ENCODE peak calls at places on chromosomes 4 and X, in five cellular contexts. X, D, H, R and Q are unnamed samples.
A peak's percentile ranks its signal among the peaks of the same experiment; 100 is the strongest.

GRCh38 chr4:6331018-6331417 is 61.4 kb downstream of the WFS1 start:
- DNase-seq in X (peak; percentile 64), D (no peak), H (no peak), R (peak; percentile 66), Q (peak; percentile 12)

GRCh38 chr4:123785515-123785914 is 388.9 kb downstream of the SPRY1 start:
- DNase-seq in X (no peak), D (no peak), H (no peak), R (no peak), Q (no peak)

GRCh38 chrX:149682956-149683947 is 28.6 kb upstream of the MAGEA11 start:
- DNase-seq in X (no peak), D (no peak), H (no peak), R (no peak), Q (no peak)

GRCh38 chr4:24778427-24779225 is 16.7 kb upstream of the SOD3 start:
- DNase-seq in X (no peak), D (no peak), H (no peak), R (no peak), Q (no peak)

GRCh38 chr4:770022-770421 is 55.9 kb downstream of the CPLX1 start:
- DNase-seq in X (no peak), D (no peak), H (no peak), R (no peak), Q (no peak)

GRCh38 chr4:3747582-3747906 is 18.6 kb upstream of the ADRA2C start:
- DNase-seq in X (peak; percentile 38), D (no peak), H (no peak), R (no peak), Q (no peak)

GRCh38 chr4:7510066-7510465 is 75.3 kb upstream of the PSAPL1 start:
- DNase-seq in X (no peak), D (no peak), H (no peak), R (no peak), Q (no peak)

GRCh38 chr4:7960790-7961655 is 21.4 kb upstream of the AFAP1 start:
- DNase-seq in X (no peak), D (peak; percentile 26), H (peak; percentile 56), R (no peak), Q (no peak)

GRCh38 chr4:97759785-97760184 is 383.5 kb downstream of the STPG2 start:
- DNase-seq in X (no peak), D (no peak), H (no peak), R (no peak), Q (no peak)

GRCh38 chr4:148259841-148260240 is 182.4 kb downstream of the NR3C2 start:
- DNase-seq in X (no peak), D (no peak), H (no peak), R (no peak), Q (no peak)

GRCh38 chrX:10722804-10723364 is 102.5 kb upstream of the MID1 start:
- DNase-seq in X (peak; percentile 47), D (peak; percentile 65), H (no peak), R (no peak), Q (no peak)

GRCh38 chr4:115433501-115433900 is 320.1 kb upstream of the NDST4 start:
- DNase-seq in X (no peak), D (no peak), H (no peak), R (no peak), Q (no peak)

GRCh38 chr4:141768954-141769353 is 132.6 kb downstream of the IL15 start:
- DNase-seq in X (no peak), D (no peak), H (no peak), R (no peak), Q (no peak)

GRCh38 chr4:15250021-15250441 is 177.8 kb upstream of the C1QTNF7 start:
- DNase-seq in X (no peak), D (no peak), H (no peak), R (no peak), Q (no peak)

GRCh38 chr4:77418333-77418732 is 187.3 kb upstream of the CXCL13 start:
- DNase-seq in X (no peak), D (peak; percentile 8), H (no peak), R (no peak), Q (no peak)

GRCh38 chrX:103783971-103784370 is 7.3 kb downstream of the PLP1 start:
- DNase-seq in X (no peak), D (no peak), H (no peak), R (no peak), Q (no peak)

GRCh38 chrX:44898411-44899221 is 25.6 kb downstream of the KDM6A start:
- DNase-seq in X (peak; percentile 63), D (no peak), H (no peak), R (peak; percentile 20), Q (no peak)

GRCh38 chrX:70183091-70183490 is 5.8 kb downstream of the DGAT2L6 start:
- DNase-seq in X (no peak), D (no peak), H (no peak), R (no peak), Q (no peak)

GRCh38 chr4:95537181-95537580 is 11.6 kb downstream of the UNC5C start:
- DNase-seq in X (no peak), D (no peak), H (no peak), R (no peak), Q (no peak)

GRCh38 chr4:108172231-108172779 is 3.6 kb upstream of the LEF1 start:
- DNase-seq in X (no peak), D (peak; percentile 87), H (no peak), R (no peak), Q (no peak)

GRCh38 chrX:140766024-140766611 is 56.6 kb downstream of the LINC00632 start:
- DNase-seq in X (peak; percentile 58), D (peak; percentile 61), H (no peak), R (peak; percentile 27), Q (no peak)

GRCh38 chr4:81405900-81406401 is 65.8 kb downstream of the RASGEF1B start:
- DNase-seq in X (peak; percentile 83), D (peak; percentile 47), H (peak; percentile 13), R (peak; percentile 81), Q (peak; percentile 49)

GRCh38 chrX:12567857-12568256 is 223.4 kb upstream of the PRPS2 start:
- DNase-seq in X (peak; percentile 2), D (peak; percentile 17), H (no peak), R (no peak), Q (no peak)

GRCh38 chr4:2251795-2252529 is 9.9 kb downstream of the MXD4 start:
- DNase-seq in X (no peak), D (peak; percentile 35), H (no peak), R (no peak), Q (no peak)

GRCh38 chrX:108734426-108734825 is 1.9 kb downstream of the IRS4 start:
- DNase-seq in X (no peak), D (peak; percentile 10), H (no peak), R (no peak), Q (no peak)

GRCh38 chr4:38567448-38567847 is 96.6 kb upstream of the KLF3 start:
- DNase-seq in X (no peak), D (no peak), H (no peak), R (no peak), Q (no peak)

GRCh38 chrX:50801135-50801534 is 12.9 kb downstream of the SHROOM4 start:
- DNase-seq in X (no peak), D (no peak), H (no peak), R (no peak), Q (no peak)

DNA sequence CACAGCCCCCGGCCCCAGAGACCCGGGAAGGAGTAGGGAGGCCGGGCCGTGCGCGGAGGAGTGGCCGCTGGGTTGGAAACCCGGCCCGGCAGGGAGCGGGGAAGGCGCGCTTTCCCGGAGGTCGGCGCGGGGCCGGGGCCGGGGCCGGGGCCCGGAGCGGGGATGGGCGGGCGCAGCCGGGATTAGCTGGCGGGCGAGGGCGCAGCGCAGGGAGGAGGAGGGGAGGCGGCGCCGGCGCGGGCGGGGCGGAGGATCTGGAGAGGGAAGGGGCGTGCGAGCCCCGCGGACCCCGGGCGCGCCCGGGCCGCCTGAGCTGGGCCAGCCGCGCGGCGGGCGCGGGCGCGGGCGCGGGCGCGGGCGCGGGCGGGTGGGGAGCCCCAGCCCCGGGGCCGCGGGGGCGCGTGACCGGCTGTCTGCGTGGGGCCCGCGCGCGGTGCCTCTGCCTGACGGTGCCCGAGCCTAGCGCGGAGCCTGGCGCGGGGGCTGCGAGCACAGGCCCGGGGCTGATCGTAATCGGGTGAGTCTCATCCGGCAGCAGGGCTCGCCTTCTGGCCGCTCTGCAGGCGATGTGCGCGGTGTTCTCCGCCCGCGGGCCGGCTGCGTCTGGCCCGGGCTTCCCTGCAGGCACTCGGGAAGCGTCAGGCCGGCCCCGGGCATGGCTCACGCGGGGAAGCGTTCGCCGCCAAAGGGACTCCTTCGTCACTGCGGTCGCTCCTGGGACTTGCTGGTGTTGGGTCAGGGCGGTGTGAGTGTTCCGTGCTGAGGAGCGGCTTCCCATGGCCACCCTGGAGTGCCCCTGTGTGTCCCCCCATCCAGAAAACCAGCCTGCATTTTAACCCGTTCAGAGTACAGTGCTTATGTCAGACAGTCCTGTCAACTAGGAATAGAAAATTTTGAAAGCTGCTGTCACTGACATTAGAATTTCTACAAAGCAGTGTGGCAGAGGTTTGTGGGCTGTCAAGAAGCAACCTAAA is 40.4 kb downstream of the FAM149A start:
- DNase-seq in X (peak; percentile 20), D (peak; percentile 92), H (no peak), R (no peak), Q (no peak)
- TF ChIP-seq GABPA in X (no peak), D (no peak), H (no peak), R (no peak), Q (no peak)

GRCh38 chr4:109967798-109968520 is 55.3 kb downstream of the EGF start:
- DNase-seq in X (no peak), D (no peak), H (no peak), R (no peak), Q (no peak)
- TF ChIP-seq REST in X (no peak), D (no peak), H (no peak), R (no peak), Q (no peak)

DNA sequence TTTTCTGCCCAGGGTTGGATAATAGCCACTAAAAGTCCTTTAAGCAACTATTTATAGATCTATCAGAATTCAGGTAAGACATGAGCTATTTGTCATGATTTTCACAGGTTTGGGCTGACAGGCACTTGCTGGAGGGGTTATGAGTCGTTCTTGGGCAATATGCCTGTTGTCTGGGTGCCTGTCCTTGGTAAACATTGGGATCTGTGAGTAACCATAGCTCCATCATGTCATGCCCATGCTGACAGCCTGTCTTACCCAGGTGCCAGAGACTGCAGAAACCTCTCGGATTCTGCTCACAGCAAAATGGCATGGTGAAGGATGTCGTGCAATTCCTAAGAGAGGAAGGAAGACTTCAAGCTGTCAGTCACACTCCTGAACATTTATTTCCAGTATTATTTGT is 116.0 kb upstream of the PUDP start:
- DNase-seq in X (no peak), D (no peak), H (no peak), R (no peak), Q (no peak)
- TF ChIP-seq GABPA in X (no peak), D (no peak), H (no peak), R (no peak), Q (no peak)

DNA sequence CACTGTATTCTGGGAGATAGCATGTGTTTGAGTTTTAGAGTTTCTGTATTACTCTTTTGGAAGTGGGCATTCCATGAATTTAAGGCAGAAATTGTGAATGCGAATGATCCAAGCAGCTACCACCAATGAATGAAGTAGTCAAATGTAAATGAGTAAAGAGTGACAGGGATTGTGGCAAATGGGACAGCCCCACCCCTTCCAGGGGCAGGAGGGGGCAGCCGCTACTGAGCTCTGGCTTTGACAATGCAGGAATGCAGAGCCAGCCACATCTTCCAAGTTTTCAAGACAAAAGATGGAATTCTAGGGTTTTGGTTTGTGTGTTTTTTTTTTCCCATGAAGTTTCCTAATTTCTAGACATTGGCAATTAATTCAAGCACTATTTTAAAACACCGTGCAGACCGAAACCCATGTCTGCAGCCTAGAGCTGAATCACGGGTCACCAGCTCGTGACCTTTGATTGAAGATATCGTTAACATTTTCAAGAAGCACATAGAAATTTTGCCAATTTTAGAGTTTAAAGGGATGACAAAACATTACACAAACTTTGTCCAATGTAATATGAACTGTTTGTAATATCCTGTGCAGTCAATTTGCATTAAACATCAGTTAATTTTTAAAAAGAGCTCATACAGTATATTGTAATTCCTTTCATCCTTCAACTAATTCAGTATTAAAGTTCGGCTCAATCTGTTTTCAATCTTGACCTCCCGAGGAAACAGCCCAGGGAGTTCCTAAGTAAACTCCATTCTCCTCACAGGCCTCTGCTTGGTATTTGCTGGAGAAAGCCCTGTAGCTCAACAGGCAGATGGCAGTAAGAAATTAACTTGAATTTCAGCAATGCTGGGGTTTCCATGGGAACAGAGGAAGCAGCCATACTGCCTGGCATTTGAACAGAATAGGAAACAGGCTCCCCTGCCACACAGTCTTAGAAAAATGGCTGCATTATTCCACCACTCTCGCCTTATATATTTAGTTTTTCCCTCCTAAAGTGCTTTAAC is 83.4 kb downstream of the UCHL1 start:
- DNase-seq in X (no peak), D (peak; percentile 70), H (no peak), R (no peak), Q (no peak)
- TF ChIP-seq REST in X (no peak), D (no peak), H (no peak), R (no peak), Q (no peak)